ENCODE peak calls at places on chromosomes 2 and 18, in eight cellular contexts. D is neuronal stem cell; P is C1 segment of cervical spinal cord; R is GM23248; K is iPS DF 19.7; F is psoas muscle; C is glomerular endothelial cell; H is stimulated activated CD4-positive, alpha-beta T cell treated with anti-CD3 and anti-CD28 coated beads, Interleukin-1b, Interleukin-23, amount 100 ng/mL, for 24 hours. M is an unnamed sample.

GRCh38 chr2:25089605-25090424 is 47.9 kb downstream of the EFR3B start:
- DNase-seq in D (peak; percentile 56), P (no peak), R (no peak), K (no peak), F (no peak), C (no peak), H (no peak), M (no peak)

GRCh38 chr2:239728751-239729150 is 296.4 kb downstream of the NDUFA10 start:
- DNase-seq in D (no peak), P (no peak), R (no peak), K (no peak), F (peak; percentile 7), C (no peak), H (no peak), M (no peak)

GRCh38 chr2:240249423-240250149 is 109.1 kb upstream of the OTOS start:
- DNase-seq in D (no peak), P (no peak), R (no peak), K (no peak), F (peak; percentile 53), C (no peak), H (no peak), M (no peak)

GRCh38 chr2:196113061-196113974 is 44.7 kb upstream of the DNAH7 start:
- DNase-seq in D (peak; percentile 24), P (no peak), R (peak; percentile 75), K (no peak), F (no peak), C (no peak), H (no peak), M (no peak)

GRCh38 chr18:54958711-54959625 is at the start of gene CCDC68:
- DNase-seq in D (peak; percentile 21), P (no peak), R (peak; percentile 23), K (no peak), F (peak; percentile 58), C (no peak), H (no peak), M (no peak)

GRCh38 chr2:193966590-193966989 is 1690.4 kb upstream of the SLC39A10 start:
- DNase-seq in D (no peak), P (no peak), R (peak; percentile 86), K (no peak), F (no peak), C (no peak), H (no peak), M (no peak)

GRCh38 chr18:11259421-11259820 is 110.1 kb upstream of the PIEZO2 start:
- DNase-seq in D (no peak), P (no peak), R (no peak), K (no peak), F (peak; percentile 59), C (no peak), H (no peak), M (no peak)

GRCh38 chr2:39666489-39667141 is 898 bp downstream of the TMEM178A start:
- DNase-seq in D (no peak), P (no peak), R (peak; percentile 36), K (no peak), F (no peak), C (no peak), H (no peak), M (no peak)

GRCh38 chr18:55142413-55142812 is 183.2 kb upstream of the CCDC68 start:
- DNase-seq in D (no peak), P (no peak), R (peak; percentile 12), K (no peak), F (no peak), C (no peak), H (no peak), M (no peak)

GRCh38 chr2:147711031-147711430 is 133.8 kb upstream of the ACVR2A start:
- DNase-seq in D (no peak), P (no peak), R (peak; percentile 44), K (no peak), F (no peak), C (no peak), H (no peak), M (no peak)

GRCh38 chr2:3491716-3492474 is 27.4 kb downstream of the ADI1 start:
- DNase-seq in D (no peak), P (no peak), R (no peak), K (no peak), F (peak; percentile 40), C (no peak), H (no peak), M (no peak)

M was measured in T follicular helper cell.